ENCODE peak calls at places on chromosomes 2 and 18, in six cellular contexts. P is pancreas; J is NCI-H1694; B is NCI-H2081; E is effector CD4-positive, alpha-beta T cell; F is mammary epithelial cell. K is an unnamed sample.

GRCh38 chr2:234764378-234764777 is 187.4 kb upstream of the SH3BP4 start:
- DNase-seq in P (no peak), J (no peak), B (no peak), E (no peak), F (no peak), K (no peak)

GRCh38 chr2:178018141-178018540 is 54.4 kb downstream of the PDE11A start:
- DNase-seq in P (no peak), J (no peak), B (no peak), E (no peak), F (no peak), K (no peak)

GRCh38 chr2:3517948-3518495 is 1.3 kb downstream of the ADI1 start:
- DNase-seq in P (no peak), J (no peak), B (no peak), E (no peak), F (no peak), K (no peak)

GRCh38 chr2:12918841-12919445 is 202.2 kb downstream of the TRIB2 start:
- DNase-seq in P (no peak), J (no peak), B (no peak), E (no peak), F (peak; percentile 44), K (no peak)

GRCh38 chr2:96110621-96111256 is 5.6 kb downstream of the ADRA2B start:
- DNase-seq in P (no peak), J (no peak), B (no peak), E (peak; percentile 1), F (no peak), K (no peak)

GRCh38 chr2:207352978-207353377 is 176.8 kb upstream of the CREB1 start:
- DNase-seq in P (no peak), J (no peak), B (peak; percentile 11), E (no peak), F (no peak), K (no peak)

GRCh38 chr2:134674687-134675086 is 44.1 kb downstream of the TMEM163 start:
- DNase-seq in P (no peak), J (no peak), B (no peak), E (no peak), F (no peak), K (no peak)

GRCh38 chr2:115782286-115782685 is 1339.8 kb downstream of the DPP10 start:
- DNase-seq in P (no peak), J (no peak), B (no peak), E (no peak), F (no peak), K (no peak)

GRCh38 chr2:193935114-193935513 is 1721.9 kb upstream of the SLC39A10 start:
- DNase-seq in P (no peak), J (no peak), B (no peak), E (no peak), F (no peak), K (no peak)

GRCh38 chr2:46518848-46519247 is 39.5 kb downstream of the TMEM247 start:
- DNase-seq in P (no peak), J (no peak), B (no peak), E (no peak), F (no peak), K (no peak)

GRCh38 chr2:166632616-166633015 is 138.6 kb upstream of the SCN7A start:
- DNase-seq in P (no peak), J (no peak), B (peak; percentile 5), E (no peak), F (peak; percentile 5), K (no peak)

GRCh38 chr2:232204457-232204931 is 174.1 kb upstream of the ALPP start:
- DNase-seq in P (peak; percentile 36), J (no peak), B (no peak), E (no peak), F (no peak), K (no peak)

GRCh38 chr2:42848726-42849290 is 56.4 kb upstream of the HAAO start:
- DNase-seq in P (no peak), J (no peak), B (no peak), E (no peak), F (no peak), K (no peak)

GRCh38 chr2:218187650-218188025 is 20.9 kb upstream of the CXCR1 start:
- DNase-seq in P (no peak), J (no peak), B (no peak), E (no peak), F (no peak), K (no peak)

GRCh38 chr18:7789853-7790552 is 222.9 kb downstream of the PTPRM start:
- DNase-seq in P (no peak), J (peak; percentile 9), B (peak; percentile 54), E (no peak), F (peak; percentile 37), K (no peak)

GRCh38 chr18:58230438-58231179 is 186.6 kb downstream of the NEDD4L start:
- DNase-seq in P (no peak), J (no peak), B (no peak), E (no peak), F (peak; percentile 93), K (no peak)

GRCh38 chr2:144511222-144511855 is 8.6 kb downstream of the ZEB2 start:
- DNase-seq in P (no peak), J (no peak), B (no peak), E (no peak), F (no peak), K (no peak)

GRCh38 chr2:69554568-69554967 is 89.0 kb downstream of the AAK1 start:
- DNase-seq in P (no peak), J (no peak), B (no peak), E (no peak), F (no peak), K (no peak)

GRCh38 chr2:191860760-191861466 is 14.0 kb upstream of the CAVIN2 start:
- DNase-seq in P (no peak), J (no peak), B (no peak), E (no peak), F (no peak), K (no peak)

GRCh38 chr2:102520009-102520408 is 47.0 kb downstream of the SLC9A4 start:
- DNase-seq in P (no peak), J (no peak), B (peak; percentile 36), E (no peak), F (peak; percentile 27), K (no peak)

GRCh38 chr18:71239111-71239624 is 950.3 kb downstream of the SOCS6 start:
- DNase-seq in P (no peak), J (no peak), B (no peak), E (no peak), F (no peak), K (no peak)

GRCh38 chr2:46487667-46488333 is 8.4 kb downstream of the TMEM247 start:
- DNase-seq in P (no peak), J (no peak), B (no peak), E (no peak), F (no peak), K (no peak)

K was measured in GF-D8.